ENCODE peak calls at places on chromosome 17, in seven cellular contexts. C is right lobe of liver; G is CD4-positive, CD25-positive, alpha-beta regulatory T cell; H is GM23248; W is testis; E is right atrium auricular region; R is HCT116. K is an unnamed sample.
A peak's percentile ranks its signal among the peaks of the same experiment; 100 is the strongest.

GRCh38 chr17:47719411-47720152 is 13.5 kb upstream of the TBX21 start:
- DNase-seq in R (no peak), W (no peak), E (no peak), C (no peak), H (peak; percentile 83), G (no peak), K (no peak)

GRCh38 chr17:56690441-56691291 is 97.2 kb downstream of the NOG start:
- DNase-seq in E (no peak), H (peak; percentile 51), G (no peak), W (no peak), R (no peak), C (no peak), K (no peak)

GRCh38 chr17:78479369-78479768 is 97.8 kb downstream of the DNAH17 start:
- DNase-seq in C (no peak), G (no peak), H (no peak), R (no peak), W (no peak), E (no peak), K (no peak)

GRCh38 chr17:2204393-2204792 is 99.2 kb downstream of the SMG6 start:
- DNase-seq in R (no peak), C (no peak), W (no peak), H (no peak), G (no peak), E (no peak), K (no peak)

GRCh38 chr17:68593331-68593710 is 7.8 kb downstream of the FAM20A start:
- DNase-seq in E (no peak), H (no peak), C (no peak), R (no peak), W (no peak), G (no peak), K (no peak)

GRCh38 chr17:15397605-15398004 is 56.2 kb upstream of the TEKT3 start:
- DNase-seq in G (no peak), R (no peak), C (no peak), E (peak; percentile 40), H (no peak), W (no peak), K (no peak)

GRCh38 chr17:78450696-78451344 is 72.4 kb downstream of the PGS1 start:
- DNase-seq in C (no peak), G (no peak), H (no peak), R (no peak), E (no peak), W (no peak), K (no peak)

GRCh38 chr17:67942810-67943209 is 53.5 kb downstream of the C17orf58 start:
- DNase-seq in G (no peak), R (no peak), W (no peak), H (peak; percentile 31), E (no peak), C (no peak), K (no peak)

GRCh38 chr17:12510535-12510934 is 155.2 kb upstream of the MYOCD start:
- DNase-seq in G (no peak), H (peak; percentile 18), E (no peak), R (no peak), W (no peak), C (no peak), K (no peak)

GRCh38 chr17:79023886-79024771 is at the start of gene C1QTNF1:
- DNase-seq in E (peak; percentile 79), R (no peak), W (peak; percentile 52), H (peak; percentile 78), C (peak; percentile 40), G (no peak), K (peak; percentile 91)

GRCh38 chr17:28406478-28406824 is 439 bp upstream of the SLC46A1 start:
- DNase-seq in H (peak; percentile 15), E (no peak), R (no peak), G (no peak), C (no peak), W (peak; percentile 31), K (no peak)

DNA sequence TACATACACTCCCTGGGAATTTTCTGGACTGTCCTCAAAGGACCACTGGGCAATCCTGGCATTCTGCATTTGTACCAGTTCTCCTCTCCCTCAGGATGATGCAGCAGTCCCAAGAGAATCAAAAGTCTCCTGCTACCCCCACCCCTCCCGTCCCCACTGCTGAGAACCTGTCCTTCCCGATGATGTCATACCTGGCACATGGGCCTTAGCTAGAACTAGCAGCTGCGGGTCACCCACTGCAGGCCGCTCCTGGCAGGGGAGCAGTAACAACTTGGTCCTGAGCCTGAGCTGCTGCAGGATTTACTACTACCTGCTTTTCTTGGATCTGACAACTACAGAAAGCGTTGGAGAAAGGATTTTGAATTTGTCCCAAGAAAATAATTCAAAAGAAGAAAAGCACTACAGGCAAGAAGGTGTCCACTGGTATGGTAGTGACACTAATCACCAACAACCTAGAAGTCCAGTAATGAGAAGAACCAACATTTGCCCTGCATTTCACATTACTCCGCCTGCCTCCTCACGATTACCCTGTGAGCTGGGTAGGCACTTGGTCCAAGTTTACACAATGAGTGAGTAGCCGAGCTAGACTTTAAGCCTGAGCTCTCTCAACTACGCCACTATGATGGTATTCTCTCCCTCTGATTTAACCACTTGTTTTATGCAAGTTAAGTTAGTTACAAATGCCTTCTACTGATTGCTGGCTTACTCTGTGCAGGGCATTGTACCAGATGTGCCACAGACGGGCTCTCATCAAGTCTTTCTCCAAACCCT is 55.3 kb upstream of the ETV4 start:
- DNase-seq in E (no peak), R (no peak), G (no peak), W (no peak), C (no peak), H (no peak), K (peak; percentile 68)
- H3K27ac ChIP-seq in E (no peak overlapping the region), R (no peak overlapping the region), G (no peak overlapping the region), W (no peak overlapping the region), C (no peak overlapping the region), H (no peak overlapping the region), K (no peak overlapping the region)

GRCh38 chr17:82534401-82534812 is 14.9 kb downstream of the FOXK2 start:
- DNase-seq in E (no peak), H (no peak), R (no peak), C (no peak), W (no peak), G (no peak), K (no peak)

GRCh38 chr17:82528484-82529265 is 9.1 kb downstream of the FOXK2 start:
- DNase-seq in G (no peak), R (peak; percentile 31), W (peak; percentile 87), E (peak; percentile 73), H (peak; percentile 83), C (peak; percentile 51), K (peak; percentile 79)

GRCh38 chr17:82527893-82528292 is 8.4 kb downstream of the FOXK2 start:
- DNase-seq in R (no peak), W (peak; percentile 53), C (no peak), H (peak; percentile 60), E (no peak), G (no peak), K (no peak)

GRCh38 chr17:82529914-82530300 is 10.4 kb downstream of the FOXK2 start:
- DNase-seq in G (no peak), H (no peak), W (no peak), E (no peak), R (no peak), C (no peak), K (no peak)

DNA sequence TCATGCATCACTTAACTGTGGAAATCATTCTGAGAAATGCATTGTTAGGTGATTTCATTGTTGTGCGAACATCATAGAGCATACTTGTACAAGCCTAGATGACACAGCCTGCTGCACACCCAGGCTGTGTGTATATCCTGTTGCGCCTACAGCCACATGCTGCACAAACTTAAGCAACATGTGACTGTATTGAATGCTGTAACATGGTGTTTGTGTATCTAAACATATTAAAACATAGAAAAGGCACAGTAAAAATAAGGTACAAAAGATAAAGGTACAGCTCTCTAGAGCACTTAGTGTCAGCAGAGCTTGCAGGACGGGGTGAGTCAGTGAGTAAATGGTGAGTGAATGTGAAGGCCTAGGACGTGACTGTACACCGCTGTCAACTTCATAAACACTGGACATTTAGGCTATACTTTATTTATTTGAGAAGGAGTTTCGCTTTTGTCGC is 11.9 kb downstream of the FOXK2 start:
- DNase-seq in H (peak; percentile 88), E (no peak), G (no peak), R (no peak), W (no peak), C (no peak), K (no peak)
- H3K4me1 ChIP-seq in H (peaks cover 47% of the 10 kb centered on the region), E (no peaks in the 10 kb centered on the region), G (peaks cover 29% of the 10 kb centered on the region), R (peaks cover 79% of the 10 kb centered on the region), W (peaks cover 63% of the 10 kb centered on the region), C (peaks cover 4% of the 10 kb centered on the region), K (peaks cover 16% of the 10 kb centered on the region)

GRCh38 chr17:50423553-50424159 is 2.4 kb upstream of the ACSF2 start:
- DNase-seq in E (peak; percentile 75), W (no peak), C (peak; percentile 30), H (peak; percentile 66), R (peak; percentile 77), G (no peak), K (peak; percentile 77)
- H3K27ac ChIP-seq in E (no peak overlapping the region), W (no peak overlapping the region), C (no peak overlapping the region), H (no peak overlapping the region), R (peak overlapping the region; percentile 56), G (no peak overlapping the region), K (no peak overlapping the region)

GRCh38 chr17:82112866-82113390 is 14.9 kb upstream of the FASN start:
- DNase-seq in H (no peak), G (no peak), E (no peak), C (no peak), R (no peak), W (no peak), K (no peak)

GRCh38 chr17:82108038-82108998 is 10.3 kb upstream of the FASN start:
- DNase-seq in E (no peak), H (no peak), W (no peak), C (peak; percentile 84), G (no peak), R (no peak), K (no peak)

GRCh38 chr17:82108999-82109480 is 11.0 kb upstream of the FASN start:
- DNase-seq in C (no peak), E (no peak), R (no peak), W (no peak), H (no peak), G (no peak), K (peak; percentile 18)

GRCh38 chr17:82112181-82112865 is 14.3 kb upstream of the FASN start:
- DNase-seq in G (no peak), E (no peak), C (peak; percentile 47), R (no peak), W (no peak), H (no peak), K (no peak)

GRCh38 chr17:82110298-82110697 is 12.3 kb upstream of the FASN start:
- DNase-seq in E (no peak), C (no peak), G (no peak), R (no peak), H (no peak), W (no peak), K (no peak)
- H3K4me1 ChIP-seq in E (no peaks in the 10 kb centered on the region), C (peaks cover 7% of the 10 kb centered on the region), G (peaks cover 24% of the 10 kb centered on the region), R (peaks cover 31% of the 10 kb centered on the region), H (no peaks in the 10 kb centered on the region), W (peaks cover 18% of the 10 kb centered on the region), K (no peaks in the 10 kb centered on the region)

GRCh38 chr17:62805234-62805633 is 2.9 kb downstream of the MARCHF10 start:
- DNase-seq in E (no peak), H (peak; percentile 65), W (no peak), C (no peak), R (no peak), G (no peak), K (no peak)
- H3K27ac ChIP-seq in E (no peak overlapping the region), H (peak overlapping the region; percentile 86), W (no peak overlapping the region), C (no peak overlapping the region), R (no peak overlapping the region), G (no peak overlapping the region), K (no peak overlapping the region)

K was measured in right cardiac atrium.